ENCODE peak calls at places on chromosomes 7 and 10, in eight cellular contexts. One of them, this sample, is unnamed.

GRCh38 chr7:49400891-49401550 is 372.4 kb upstream of the VWC2 start:
- DNase-seq in substantia nigra: no peak
- DNase-seq in psoas muscle: no peak
- DNase-seq in EL: no peak
- DNase-seq in activated T-helper 1 cell treated with anti-CD3 and anti-CD28 coated beads, Interleukin-2, amount 50 U/mL, for 16 hours: no peak
- DNase-seq in fibroblast of the conjunctiva: no peak
- DNase-seq in progenitor cell of endocrine pancreas: no peak
- DNase-seq in foreskin keratinocyte: peak; percentile 36
- DNase-seq in this sample: no peak

GRCh38 chr10:62113680-62114079 is 155.0 kb downstream of the RTKN2 start:
- DNase-seq in foreskin keratinocyte: no peak
- DNase-seq in psoas muscle: no peak
- DNase-seq in substantia nigra: no peak
- DNase-seq in fibroblast of the conjunctiva: no peak
- DNase-seq in activated T-helper 1 cell treated with anti-CD3 and anti-CD28 coated beads, Interleukin-2, amount 50 U/mL, for 16 hours: no peak
- DNase-seq in progenitor cell of endocrine pancreas: no peak
- DNase-seq in EL: no peak
- DNase-seq in this sample: no peak

GRCh38 chr7:5266148-5267028 is 16.4 kb upstream of the SLC29A4 start:
- DNase-seq in fibroblast of the conjunctiva: no peak
- DNase-seq in substantia nigra: no peak
- DNase-seq in foreskin keratinocyte: no peak
- DNase-seq in psoas muscle: no peak
- DNase-seq in progenitor cell of endocrine pancreas: no peak
- DNase-seq in activated T-helper 1 cell treated with anti-CD3 and anti-CD28 coated beads, Interleukin-2, amount 50 U/mL, for 16 hours: no peak
- DNase-seq in EL: no peak
- DNase-seq in this sample: peak; percentile 19

GRCh38 chr7:962401-963081 is 8.1 kb upstream of the ADAP1 start:
- DNase-seq in substantia nigra: no peak
- DNase-seq in activated T-helper 1 cell treated with anti-CD3 and anti-CD28 coated beads, Interleukin-2, amount 50 U/mL, for 16 hours: no peak
- DNase-seq in psoas muscle: peak; percentile 51
- DNase-seq in fibroblast of the conjunctiva: no peak
- DNase-seq in progenitor cell of endocrine pancreas: no peak
- DNase-seq in EL: no peak
- DNase-seq in foreskin keratinocyte: no peak
- DNase-seq in this sample: no peak

GRCh38 chr10:124328514-124329220 is 90.1 kb downstream of the OAT start:
- DNase-seq in fibroblast of the conjunctiva: no peak
- DNase-seq in foreskin keratinocyte: no peak
- DNase-seq in EL: no peak
- DNase-seq in substantia nigra: no peak
- DNase-seq in activated T-helper 1 cell treated with anti-CD3 and anti-CD28 coated beads, Interleukin-2, amount 50 U/mL, for 16 hours: no peak
- DNase-seq in psoas muscle: no peak
- DNase-seq in progenitor cell of endocrine pancreas: no peak
- DNase-seq in this sample: no peak

GRCh38 chr7:158431941-158432347 is 155.7 kb downstream of the PTPRN2 start:
- DNase-seq in substantia nigra: no peak
- DNase-seq in progenitor cell of endocrine pancreas: no peak
- DNase-seq in activated T-helper 1 cell treated with anti-CD3 and anti-CD28 coated beads, Interleukin-2, amount 50 U/mL, for 16 hours: no peak
- DNase-seq in foreskin keratinocyte: no peak
- DNase-seq in fibroblast of the conjunctiva: peak; percentile 89
- DNase-seq in EL: no peak
- DNase-seq in psoas muscle: peak; percentile 68
- DNase-seq in this sample: peak; percentile 11

GRCh38 chr7:133645870-133646492 is 393.1 kb downstream of the EXOC4 start:
- DNase-seq in activated T-helper 1 cell treated with anti-CD3 and anti-CD28 coated beads, Interleukin-2, amount 50 U/mL, for 16 hours: no peak
- DNase-seq in progenitor cell of endocrine pancreas: no peak
- DNase-seq in foreskin keratinocyte: no peak
- DNase-seq in EL: peak; percentile 22
- DNase-seq in fibroblast of the conjunctiva: no peak
- DNase-seq in substantia nigra: no peak
- DNase-seq in psoas muscle: no peak
- DNase-seq in this sample: no peak

GRCh38 chr10:12180221-12180974 is 15.3 kb downstream of the NUDT5 start:
- DNase-seq in psoas muscle: no peak
- DNase-seq in activated T-helper 1 cell treated with anti-CD3 and anti-CD28 coated beads, Interleukin-2, amount 50 U/mL, for 16 hours: no peak
- DNase-seq in progenitor cell of endocrine pancreas: no peak
- DNase-seq in fibroblast of the conjunctiva: no peak
- DNase-seq in EL: no peak
- DNase-seq in substantia nigra: no peak
- DNase-seq in foreskin keratinocyte: peak; percentile 24
- DNase-seq in this sample: no peak

GRCh38 chr10:70832852-70833542 is 17.2 kb downstream of the SGPL1 start:
- DNase-seq in fibroblast of the conjunctiva: peak; percentile 37
- DNase-seq in foreskin keratinocyte: peak; percentile 76
- DNase-seq in psoas muscle: no peak
- DNase-seq in substantia nigra: no peak
- DNase-seq in EL: peak; percentile 91
- DNase-seq in progenitor cell of endocrine pancreas: no peak
- DNase-seq in activated T-helper 1 cell treated with anti-CD3 and anti-CD28 coated beads, Interleukin-2, amount 50 U/mL, for 16 hours: no peak
- DNase-seq in this sample: peak; percentile 88

GRCh38 chr7:132131196-132131595 is 445.1 kb downstream of the PLXNA4 start:
- DNase-seq in progenitor cell of endocrine pancreas: no peak
- DNase-seq in activated T-helper 1 cell treated with anti-CD3 and anti-CD28 coated beads, Interleukin-2, amount 50 U/mL, for 16 hours: no peak
- DNase-seq in foreskin keratinocyte: no peak
- DNase-seq in EL: no peak
- DNase-seq in fibroblast of the conjunctiva: no peak
- DNase-seq in substantia nigra: no peak
- DNase-seq in psoas muscle: no peak
- DNase-seq in this sample: no peak

GRCh38 chr7:81882086-81882485 is 112.2 kb upstream of the HGF start:
- DNase-seq in substantia nigra: no peak
- DNase-seq in EL: peak; percentile 1
- DNase-seq in psoas muscle: no peak
- DNase-seq in foreskin keratinocyte: no peak
- DNase-seq in fibroblast of the conjunctiva: no peak
- DNase-seq in activated T-helper 1 cell treated with anti-CD3 and anti-CD28 coated beads, Interleukin-2, amount 50 U/mL, for 16 hours: no peak
- DNase-seq in progenitor cell of endocrine pancreas: no peak
- DNase-seq in this sample: no peak

GRCh38 chr7:98286093-98286525 is 4.6 kb downstream of the BRI3 start:
- DNase-seq in fibroblast of the conjunctiva: peak; percentile 29
- DNase-seq in progenitor cell of endocrine pancreas: no peak
- DNase-seq in foreskin keratinocyte: no peak
- DNase-seq in EL: peak; percentile 91
- DNase-seq in substantia nigra: no peak
- DNase-seq in activated T-helper 1 cell treated with anti-CD3 and anti-CD28 coated beads, Interleukin-2, amount 50 U/mL, for 16 hours: no peak
- DNase-seq in psoas muscle: peak; percentile 93
- DNase-seq in this sample: peak; percentile 91

GRCh38 chr7:75599244-75599771 is 107.2 kb downstream of the SPDYE5 start:
- DNase-seq in progenitor cell of endocrine pancreas: no peak
- DNase-seq in substantia nigra: peak; percentile 90
- DNase-seq in psoas muscle: no peak
- DNase-seq in fibroblast of the conjunctiva: no peak
- DNase-seq in foreskin keratinocyte: no peak
- DNase-seq in EL: no peak
- DNase-seq in activated T-helper 1 cell treated with anti-CD3 and anti-CD28 coated beads, Interleukin-2, amount 50 U/mL, for 16 hours: no peak
- DNase-seq in this sample: no peak

GRCh38 chr10:78029294-78030226 is at the start of gene POLR3A:
- DNase-seq in foreskin keratinocyte: peak; percentile 90
- DNase-seq in activated T-helper 1 cell treated with anti-CD3 and anti-CD28 coated beads, Interleukin-2, amount 50 U/mL, for 16 hours: peak; percentile 81
- DNase-seq in substantia nigra: peak; percentile 81
- DNase-seq in psoas muscle: peak; percentile 99
- DNase-seq in fibroblast of the conjunctiva: peak; percentile 97
- DNase-seq in EL: peak; percentile 98
- DNase-seq in progenitor cell of endocrine pancreas: peak; percentile 81
- DNase-seq in this sample: peak; percentile 99

GRCh38 chr10:115801987-115802386 is 471.0 kb downstream of the GFRA1 start:
- DNase-seq in substantia nigra: no peak
- DNase-seq in progenitor cell of endocrine pancreas: no peak
- DNase-seq in EL: no peak
- DNase-seq in activated T-helper 1 cell treated with anti-CD3 and anti-CD28 coated beads, Interleukin-2, amount 50 U/mL, for 16 hours: no peak
- DNase-seq in foreskin keratinocyte: no peak
- DNase-seq in fibroblast of the conjunctiva: no peak
- DNase-seq in psoas muscle: no peak
- DNase-seq in this sample: no peak

GRCh38 chr7:5282464-5283316 is at the start of gene SLC29A4:
- DNase-seq in psoas muscle: peak; percentile 67
- DNase-seq in foreskin keratinocyte: no peak
- DNase-seq in progenitor cell of endocrine pancreas: no peak
- DNase-seq in fibroblast of the conjunctiva: no peak
- DNase-seq in activated T-helper 1 cell treated with anti-CD3 and anti-CD28 coated beads, Interleukin-2, amount 50 U/mL, for 16 hours: no peak
- DNase-seq in EL: peak; percentile 36
- DNase-seq in substantia nigra: peak; percentile 19
- DNase-seq in this sample: peak; percentile 54

GRCh38 chr7:92131093-92131492 is 3.2 kb downstream of the CYP51A1 start:
- DNase-seq in foreskin keratinocyte: no peak
- DNase-seq in substantia nigra: no peak
- DNase-seq in progenitor cell of endocrine pancreas: no peak
- DNase-seq in activated T-helper 1 cell treated with anti-CD3 and anti-CD28 coated beads, Interleukin-2, amount 50 U/mL, for 16 hours: no peak
- DNase-seq in psoas muscle: no peak
- DNase-seq in fibroblast of the conjunctiva: no peak
- DNase-seq in EL: no peak
- DNase-seq in this sample: no peak

GRCh38 chr7:25858562-25859411 is 293.2 kb upstream of the NFE2L3 start:
- DNase-seq in fibroblast of the conjunctiva: no peak
- DNase-seq in psoas muscle: no peak
- DNase-seq in progenitor cell of endocrine pancreas: no peak
- DNase-seq in EL: no peak
- DNase-seq in activated T-helper 1 cell treated with anti-CD3 and anti-CD28 coated beads, Interleukin-2, amount 50 U/mL, for 16 hours: no peak
- DNase-seq in foreskin keratinocyte: no peak
- DNase-seq in substantia nigra: no peak
- DNase-seq in this sample: no peak

GRCh38 chr10:103736763-103737162 is 118.6 kb downstream of the SH3PXD2A start:
- DNase-seq in substantia nigra: no peak
- DNase-seq in activated T-helper 1 cell treated with anti-CD3 and anti-CD28 coated beads, Interleukin-2, amount 50 U/mL, for 16 hours: no peak
- DNase-seq in foreskin keratinocyte: peak; percentile 66
- DNase-seq in psoas muscle: peak; percentile 4
- DNase-seq in fibroblast of the conjunctiva: no peak
- DNase-seq in progenitor cell of endocrine pancreas: no peak
- DNase-seq in EL: peak; percentile 38
- DNase-seq in this sample: peak; percentile 29

GRCh38 chr7:93894966-93895650 is 4.6 kb upstream of the TFPI2 start:
- DNase-seq in psoas muscle: no peak
- DNase-seq in substantia nigra: no peak
- DNase-seq in progenitor cell of endocrine pancreas: no peak
- DNase-seq in fibroblast of the conjunctiva: no peak
- DNase-seq in foreskin keratinocyte: no peak
- DNase-seq in EL: no peak
- DNase-seq in activated T-helper 1 cell treated with anti-CD3 and anti-CD28 coated beads, Interleukin-2, amount 50 U/mL, for 16 hours: no peak
- DNase-seq in this sample: no peak

GRCh38 chr10:64345856-64346255 is 824.7 kb downstream of the REEP3 start:
- DNase-seq in psoas muscle: no peak
- DNase-seq in EL: no peak
- DNase-seq in progenitor cell of endocrine pancreas: no peak
- DNase-seq in substantia nigra: no peak
- DNase-seq in fibroblast of the conjunctiva: no peak
- DNase-seq in activated T-helper 1 cell treated with anti-CD3 and anti-CD28 coated beads, Interleukin-2, amount 50 U/mL, for 16 hours: no peak
- DNase-seq in foreskin keratinocyte: no peak
- DNase-seq in this sample: no peak

GRCh38 chr10:11183000-11183399 is 165.3 kb downstream of the CELF2 start:
- DNase-seq in psoas muscle: no peak
- DNase-seq in activated T-helper 1 cell treated with anti-CD3 and anti-CD28 coated beads, Interleukin-2, amount 50 U/mL, for 16 hours: no peak
- DNase-seq in foreskin keratinocyte: no peak
- DNase-seq in EL: no peak
- DNase-seq in fibroblast of the conjunctiva: no peak
- DNase-seq in progenitor cell of endocrine pancreas: no peak
- DNase-seq in substantia nigra: no peak
- DNase-seq in this sample: no peak